ENCODE peak calls at places on chromosomes 16 and 17, in five cellular contexts. Z is brain microvascular endothelial cell; M is lung; L is left ventricle myocardium inferior; N is CD4-positive, CD25-positive, alpha-beta regulatory T cell. B is an unnamed sample.
A peak's percentile ranks its signal among the peaks of the same experiment; 100 is the strongest.

GRCh38 chr16:57372372-57373116 is at the start of gene CX3CL1:
- DNase-seq in Z (peak; percentile 28), M (peak; percentile 53), L (peak; percentile 60), N (no peak), B (no peak)

GRCh38 chr17:69213059-69213813 is 15.4 kb downstream of the ABCA10 start:
- DNase-seq in Z (no peak), M (no peak), L (no peak), N (no peak), B (no peak)

GRCh38 chr16:72073831-72074230 is 10.8 kb downstream of the HPR start:
- DNase-seq in Z (no peak), M (no peak), L (peak; percentile 53), N (no peak), B (no peak)

GRCh38 chr16:89360760-89361435 is 129.5 kb downstream of the ANKRD11 start:
- DNase-seq in Z (no peak), M (no peak), L (no peak), N (peak; percentile 94), B (peak; percentile 87)

GRCh38 chr16:27286446-27286845 is 17.9 kb upstream of the NSMCE1 start:
- DNase-seq in Z (peak; percentile 93), M (no peak), L (no peak), N (no peak), B (no peak)

GRCh38 chr17:7407483-7408231 is at the start of gene NLGN2:
- DNase-seq in Z (no peak), M (no peak), L (no peak), N (no peak), B (no peak)

GRCh38 chr17:20226814-20227482 is 217.8 kb downstream of the SPECC1 start:
- DNase-seq in Z (peak; percentile 73), M (peak; percentile 70), L (peak; percentile 85), N (peak; percentile 83), B (peak; percentile 78)

GRCh38 chr16:71513302-71513701 is 12.9 kb upstream of the CHST4 start:
- DNase-seq in Z (no peak), M (no peak), L (no peak), N (no peak), B (no peak)

GRCh38 chr16:29974291-29975133 is 844 bp downstream of the TAOK2 start:
- DNase-seq in Z (no peak), M (no peak), L (no peak), N (peak; percentile 46), B (no peak)

GRCh38 chr17:35713069-35713728 is 18.2 kb upstream of the RASL10B start:
- DNase-seq in Z (peak; percentile 82), M (no peak), L (no peak), N (no peak), B (no peak)

GRCh38 chr16:962901-963814 is 7.6 kb downstream of the LMF1 start:
- DNase-seq in Z (no peak), M (no peak), L (no peak), N (no peak), B (no peak)

DNA sequence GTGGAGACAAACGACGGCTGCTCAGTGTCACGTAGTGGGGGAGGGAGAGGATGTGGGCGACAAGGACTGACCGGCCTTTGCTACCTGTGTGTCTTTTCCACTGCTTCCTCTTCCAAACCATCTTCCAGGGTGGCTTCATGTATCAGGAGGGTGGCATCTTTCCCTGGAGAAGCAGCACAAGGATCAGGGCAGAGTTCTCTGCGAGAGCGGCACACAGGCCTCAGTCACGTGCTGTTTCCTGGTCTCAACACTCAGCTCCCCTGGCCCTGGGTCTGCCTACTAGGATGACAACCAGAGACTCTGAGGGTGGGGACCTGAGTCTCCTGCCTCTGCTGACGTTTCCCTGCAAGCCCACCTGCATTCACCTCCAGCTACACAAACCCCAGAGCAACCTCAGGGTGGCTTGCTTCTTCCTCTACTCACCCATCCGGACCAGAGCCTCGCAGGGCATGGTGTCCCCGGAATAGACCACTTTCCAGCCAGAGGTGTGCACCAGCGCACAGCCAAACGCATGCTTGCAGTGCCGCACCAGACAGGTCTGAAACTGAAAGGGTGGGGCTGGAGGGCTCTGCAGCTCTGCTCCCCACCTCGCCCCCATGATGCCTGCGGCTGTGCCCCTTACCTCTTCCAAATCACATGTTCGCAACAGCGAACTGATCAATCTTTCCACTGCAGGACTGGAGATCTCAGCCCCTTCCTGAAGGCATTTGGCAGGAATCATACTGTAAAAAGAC is 23.3 kb downstream of the ELAC2 start:
- DNase-seq in Z (no peak), M (no peak), L (no peak), N (no peak), B (no peak)
- H3K36me3 ChIP-seq in Z (peaks cover 92% of the 10 kb centered on the region), M (peaks cover 43% of the 10 kb centered on the region), L (peaks cover 87% of the 10 kb centered on the region), N (peaks cover 92% of the 10 kb centered on the region), B (peaks cover 99% of the 10 kb centered on the region)

GRCh38 chr16:81894592-81894991 is 115.5 kb downstream of the PLCG2 start:
- DNase-seq in Z (no peak), M (no peak), L (no peak), N (no peak), B (no peak)

GRCh38 chr16:81896902-81897301 is 114.4 kb downstream of the SDR42E1 start:
- DNase-seq in Z (no peak), M (no peak), L (no peak), N (no peak), B (no peak)

GRCh38 chr16:81889896-81890634 is 111.0 kb downstream of the PLCG2 start:
- DNase-seq in Z (peak; percentile 56), M (peak; percentile 68), L (no peak), N (peak; percentile 63), B (peak; percentile 12)

GRCh38 chr16:81888520-81889394 is 109.7 kb downstream of the PLCG2 start:
- DNase-seq in Z (no peak), M (no peak), L (no peak), N (no peak), B (no peak)

GRCh38 chr16:81891734-81892364 is 112.8 kb downstream of the PLCG2 start:
- DNase-seq in Z (peak; percentile 20), M (no peak), L (no peak), N (no peak), B (no peak)
- H3K36me3 ChIP-seq in Z (no peaks in the 10 kb centered on the region), M (no peaks in the 10 kb centered on the region), L (no peaks in the 10 kb centered on the region), N (no peaks in the 10 kb centered on the region), B (no peaks in the 10 kb centered on the region)

DNA sequence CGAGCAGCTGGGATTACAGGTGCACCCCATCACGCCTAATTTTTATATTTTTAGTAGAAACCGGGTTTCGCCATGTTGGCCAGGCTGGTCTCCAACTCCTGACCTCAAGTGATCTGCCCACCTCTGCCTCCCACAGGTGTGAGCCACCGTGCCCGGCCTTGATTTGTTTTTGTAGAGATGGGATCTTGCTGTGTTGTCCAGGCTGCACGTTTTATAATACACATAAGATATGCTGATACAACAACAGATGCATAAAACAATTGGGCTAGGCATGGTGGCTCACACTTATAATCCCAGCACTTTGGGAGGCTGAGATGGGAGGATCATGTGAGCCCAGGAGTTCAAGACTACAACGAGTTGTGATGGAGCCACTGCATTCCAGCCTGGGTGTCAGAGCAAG is 6.0 kb downstream of the USP36 start:
- DNase-seq in Z (no peak), M (no peak), L (no peak), N (no peak), B (no peak)
- H3K36me3 ChIP-seq in Z (peaks cover 63% of the 10 kb centered on the region), M (peaks cover 45% of the 10 kb centered on the region), L (peaks cover 79% of the 10 kb centered on the region), N (peaks cover 81% of the 10 kb centered on the region), B (peaks cover 39% of the 10 kb centered on the region)

GRCh38 chr17:68036304-68037147 is 991 bp downstream of the KPNA2 start:
- DNase-seq in Z (peak; percentile 26), M (no peak), L (no peak), N (no peak), B (no peak)
- H3K36me3 ChIP-seq in Z (peaks cover 36% of the 10 kb centered on the region), M (peaks cover 8% of the 10 kb centered on the region), L (peaks cover 45% of the 10 kb centered on the region), N (peaks cover 22% of the 10 kb centered on the region), B (peaks cover 32% of the 10 kb centered on the region)

DNA sequence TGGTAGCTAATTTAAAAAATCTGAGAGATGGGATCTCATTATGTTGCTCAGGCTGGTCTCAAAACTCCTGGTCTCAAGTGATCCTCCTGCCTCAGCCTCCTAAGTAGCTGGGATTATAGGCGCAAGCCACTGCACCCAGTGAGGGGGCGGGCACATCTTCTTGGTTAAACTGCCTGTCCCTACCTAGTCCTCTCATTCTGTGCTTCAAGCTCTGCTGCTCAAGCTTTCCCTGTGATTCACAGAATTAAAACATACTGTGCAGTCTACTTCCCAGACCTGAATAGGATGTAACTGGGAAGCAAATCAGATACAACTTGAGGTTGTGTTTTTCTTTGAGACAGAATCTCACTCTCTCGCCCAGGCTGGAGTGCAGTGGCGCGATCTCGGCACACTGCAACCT is 2.3 kb downstream of the MRPL38 start:
- DNase-seq in Z (no peak), M (no peak), L (no peak), N (no peak), B (no peak)
- H3K36me3 ChIP-seq in Z (peaks cover 15% of the 10 kb centered on the region), M (no peaks in the 10 kb centered on the region), L (peaks cover 50% of the 10 kb centered on the region), N (peaks cover 37% of the 10 kb centered on the region), B (no peaks in the 10 kb centered on the region)

GRCh38 chr17:80907281-80907680 is 84.4 kb upstream of the CHMP6 start:
- DNase-seq in Z (no peak), M (no peak), L (no peak), N (no peak), B (no peak)
- H3K36me3 ChIP-seq in Z (peaks cover 4% of the 10 kb centered on the region), M (no peaks in the 10 kb centered on the region), L (peaks cover 39% of the 10 kb centered on the region), N (peaks cover 4% of the 10 kb centered on the region), B (peaks cover 87% of the 10 kb centered on the region)

DNA sequence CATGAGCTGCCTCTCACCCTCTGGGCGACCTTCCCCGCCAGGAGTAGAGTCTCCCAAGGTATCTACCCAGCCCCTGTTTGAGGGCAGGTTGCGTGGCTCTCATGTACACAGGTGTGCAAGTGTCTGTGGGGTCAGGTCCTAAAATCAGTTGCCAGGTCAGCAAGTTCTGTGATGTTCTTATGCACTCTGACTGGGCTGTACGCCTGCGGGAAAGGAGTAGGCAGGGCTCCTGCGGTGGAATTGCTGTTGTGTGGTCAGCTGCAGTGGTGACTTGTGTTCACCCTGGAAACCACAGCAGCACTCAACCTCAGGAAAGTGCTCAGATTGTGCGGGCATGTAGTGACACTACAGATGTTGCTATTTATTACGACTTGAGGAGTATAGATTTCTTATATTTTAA is 19.4 kb downstream of the NARF start:
- DNase-seq in Z (no peak), M (no peak), L (no peak), N (no peak), B (no peak)
- H3K36me3 ChIP-seq in Z (peaks cover 24% of the 10 kb centered on the region), M (peaks cover 17% of the 10 kb centered on the region), L (peaks cover 99% of the 10 kb centered on the region), N (peaks cover 62% of the 10 kb centered on the region), B (no peaks in the 10 kb centered on the region)

DNA sequence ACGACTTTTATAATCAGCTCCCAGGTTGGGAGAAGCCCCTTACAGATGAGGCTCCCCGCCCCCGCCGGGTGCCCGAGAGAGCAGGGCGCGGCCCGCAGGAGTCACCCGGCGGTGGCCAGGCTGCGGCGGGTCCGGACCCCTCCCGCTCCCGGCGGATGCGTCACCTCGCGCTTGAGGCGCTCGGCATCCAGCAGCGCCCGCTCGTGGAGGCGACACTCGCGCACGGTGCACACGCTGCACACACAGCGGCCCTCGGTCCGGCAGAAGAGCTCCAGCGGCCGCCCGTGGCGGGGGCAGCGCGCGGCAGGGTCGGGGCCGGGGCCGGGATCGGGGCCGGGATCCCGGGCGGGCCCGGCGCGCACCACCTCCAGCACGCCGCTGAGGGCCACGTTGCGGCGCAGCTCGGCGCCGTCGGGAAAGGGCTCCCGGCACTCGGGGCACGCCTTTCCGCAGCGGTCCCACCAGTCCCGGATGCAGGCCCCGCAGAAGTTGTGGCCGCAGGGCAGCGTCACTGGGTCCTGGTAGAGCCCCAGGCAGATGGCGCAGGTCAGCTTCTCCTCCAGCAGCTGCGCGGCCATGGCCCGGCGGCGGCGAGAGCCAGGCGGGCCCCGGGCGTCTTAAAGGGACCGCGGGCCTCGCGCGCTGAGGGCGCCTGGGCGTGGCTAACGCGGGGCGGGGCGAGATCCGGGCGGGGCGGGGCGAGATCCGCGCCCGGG is at the start of gene TRIM65:
- DNase-seq in Z (peak; percentile 56), M (peak; percentile 79), L (peak; percentile 90), N (peak; percentile 82), B (peak; percentile 66)
- H3K36me3 ChIP-seq in Z (peaks cover 14% of the 10 kb centered on the region), M (no peaks in the 10 kb centered on the region), L (peaks cover 43% of the 10 kb centered on the region), N (peaks cover 29% of the 10 kb centered on the region), B (peaks cover 48% of the 10 kb centered on the region)